ENCODE peak calls at places on chromosomes 16 and 17, in nine cellular contexts. X is activated naive CD8-positive, alpha-beta T cell treated with anti-CD3 and anti-CD28 coated beads, Interleukin-2, amount 50 U/mL, for 24 hours; E is left ventricle myocardium superior; S is endothelial cell; P is GM04504; L is SK-N-MC; W is Caco-2; M is NCI-H510A treated with DMSO at 0.1 percent for 48 hours; U is fibroblast of pulmonary artery. Y is an unnamed sample.

GRCh38 chr16:83826146-83826913 is 18.6 kb downstream of the HSBP1 start:
- DNase-seq in X (peak), E (peak), S (peak), P (peak), L (no peak), W (peak), M (peak), U (peak), Y (peak)

GRCh38 chr17:59812139-59812538 is 80.6 kb downstream of the TUBD1 start:
- DNase-seq in X (no peak), E (no peak), S (no peak), P (no peak), L (no peak), W (no peak), M (no peak), U (no peak), Y (no peak)

GRCh38 chr16:30521873-30522641 is 4.3 kb downstream of the ZNF768 start:
- DNase-seq in X (no peak), E (no peak), S (no peak), P (no peak), L (no peak), W (peak), M (no peak), U (no peak), Y (no peak)

GRCh38 chr17:61658183-61658582 is 67.2 kb upstream of the NACA2 start:
- DNase-seq in X (no peak), E (no peak), S (no peak), P (no peak), L (no peak), W (no peak), M (no peak), U (no peak), Y (no peak)

GRCh38 chr17:75262112-75262606 is 480 bp downstream of the MRPS7 start:
- DNase-seq in X (no peak), E (no peak), S (no peak), P (no peak), L (no peak), W (no peak), M (no peak), U (no peak), Y (no peak)

GRCh38 chr17:50356892-50357510 is 11.1 kb downstream of the XYLT2 start:
- DNase-seq in X (no peak), E (no peak), S (no peak), P (no peak), L (no peak), W (no peak), M (no peak), U (no peak), Y (no peak)

GRCh38 chr16:81908466-81909230 is 102.6 kb downstream of the SDR42E1 start:
- DNase-seq in X (no peak), E (no peak), S (no peak), P (no peak), L (no peak), W (no peak), M (no peak), U (no peak), Y (no peak)

GRCh38 chr17:70314096-70314495 is 144.8 kb downstream of the KCNJ2 start:
- DNase-seq in X (no peak), E (no peak), S (no peak), P (no peak), L (no peak), W (no peak), M (no peak), U (peak), Y (no peak)

GRCh38 chr17:1999557-2000251 is 25.4 kb downstream of the RTN4RL1 start:
- DNase-seq in X (no peak), E (peak), S (peak), P (peak), L (no peak), W (no peak), M (peak), U (peak), Y (no peak)

GRCh38 chr17:40153603-40154238 is 13.4 kb downstream of the CASC3 start:
- DNase-seq in X (no peak), E (no peak), S (no peak), P (no peak), L (no peak), W (no peak), M (no peak), U (no peak), Y (no peak)

Y was measured in stimulated activated CD8-positive, alpha-beta memory T cell treated with anti-CD3 and anti-CD28 coated beads, Interleukin-4, amount 100 ng/mL, for 48 hours.